ENCODE peak calls at places on chromosomes 4 and X, in eight cellular contexts. F is endothelial cell, H is NCI-H2081, T is IMR-90, R is DMS 273 treated with DMSO at 0.1 percent for 48 hours, W is amygdala, P is ELF-1, Y is AG04450. S is an unnamed sample.

GRCh38 chr4:83413676-83414075 is 41.9 kb downstream of the HELQ start:
- DNase-seq in F (no peak), H (no peak), T (peak), R (no peak), W (no peak), P (no peak), Y (no peak), S (no peak)

GRCh38 chr4:147736458-147736857 is 4.6 kb downstream of the ARHGAP10 start:
- DNase-seq in F (no peak), H (no peak), T (peak), R (no peak), W (no peak), P (no peak), Y (no peak), S (peak)

GRCh38 chrX:115533485-115533884 is 27.5 kb upstream of the PLS3 start:
- DNase-seq in F (no peak), H (no peak), T (peak), R (no peak), W (no peak), P (no peak), Y (peak), S (no peak)

GRCh38 chr4:38804654-38805295 is at the start of gene TLR1:
- DNase-seq in F (no peak), H (peak), T (peak), R (no peak), W (no peak), P (no peak), Y (no peak), S (peak)

GRCh38 chr4:149426461-149426860 is 389.2 kb downstream of the IQCM start:
- DNase-seq in F (no peak), H (no peak), T (peak), R (no peak), W (no peak), P (no peak), Y (no peak), S (no peak)

GRCh38 chr4:5152521-5152920 is 101.2 kb downstream of the STK32B start:
- DNase-seq in F (no peak), H (no peak), T (no peak), R (no peak), W (no peak), P (no peak), Y (no peak), S (no peak)

GRCh38 chr4:77349796-77350195 is 192.8 kb downstream of the CCNG2 start:
- DNase-seq in F (no peak), H (peak), T (no peak), R (no peak), W (no peak), P (no peak), Y (no peak), S (no peak)

GRCh38 chr4:38730830-38731646 is 51.8 kb downstream of the TLR10 start:
- DNase-seq in F (peak), H (peak), T (peak), R (peak), W (peak), P (peak), Y (peak), S (peak)

GRCh38 chr4:16827045-16827444 is 71.4 kb downstream of the LDB2 start:
- DNase-seq in F (no peak), H (no peak), T (no peak), R (no peak), W (no peak), P (no peak), Y (no peak), S (no peak)

GRCh38 chrX:23659339-23659738 is 8.0 kb upstream of the PRDX4 start:
- DNase-seq in F (no peak), H (no peak), T (no peak), R (no peak), W (no peak), P (peak), Y (no peak), S (no peak)

GRCh38 chr4:185657191-185657590 is 121.9 kb upstream of the PDLIM3 start:
- DNase-seq in F (no peak), H (no peak), T (no peak), R (no peak), W (peak), P (no peak), Y (no peak), S (no peak)

GRCh38 chr4:2797188-2797544 is 4.3 kb downstream of the SH3BP2 start:
- DNase-seq in F (no peak), H (no peak), T (no peak), R (no peak), W (no peak), P (no peak), Y (no peak), S (no peak)

GRCh38 chrX:69195810-69196209 is 30.6 kb upstream of the PJA1 start:
- DNase-seq in F (no peak), H (no peak), T (no peak), R (no peak), W (no peak), P (no peak), Y (no peak), S (no peak)

GRCh38 chr4:77795339-77795738 is 23.8 kb downstream of the CNOT6L start:
- DNase-seq in F (no peak), H (no peak), T (no peak), R (no peak), W (no peak), P (no peak), Y (no peak), S (no peak)

GRCh38 chrX:136200466-136200865 is 50.7 kb downstream of the MAP7D3 start:
- DNase-seq in F (no peak), H (no peak), T (peak), R (peak), W (no peak), P (no peak), Y (no peak), S (no peak)

GRCh38 chr4:134219043-134219442 is 17.5 kb upstream of the PABPC4L start:
- DNase-seq in F (no peak), H (no peak), T (no peak), R (no peak), W (no peak), P (peak), Y (no peak), S (no peak)

GRCh38 chrX:71282514-71283408 is 674 bp upstream of the NONO start:
- DNase-seq in F (peak), H (peak), T (peak), R (no peak), W (no peak), P (no peak), Y (no peak), S (peak)

GRCh38 chrX:53080628-53081580 is 1.3 kb upstream of the TSPYL2 start:
- DNase-seq in F (no peak), H (no peak), T (peak), R (no peak), W (no peak), P (no peak), Y (no peak), S (no peak)

GRCh38 chrX:105745863-105746262 is 76.5 kb upstream of the NRK start:
- DNase-seq in F (no peak), H (no peak), T (no peak), R (no peak), W (no peak), P (peak), Y (no peak), S (no peak)

GRCh38 chr4:86013623-86014022 is 346.2 kb downstream of the MAPK10 start:
- DNase-seq in F (no peak), H (no peak), T (peak), R (no peak), W (no peak), P (no peak), Y (peak), S (no peak)

GRCh38 chrX:39613508-39613921 is 484.2 kb downstream of the BCOR start:
- DNase-seq in F (peak), H (peak), T (no peak), R (no peak), W (no peak), P (peak), Y (no peak), S (no peak)

GRCh38 chr4:1398686-1399507 is 7.3 kb downstream of the NKX1-1 start:
- DNase-seq in F (no peak), H (no peak), T (no peak), R (no peak), W (no peak), P (no peak), Y (no peak), S (no peak)

GRCh38 chr4:19104176-19104575 is 1082.6 kb upstream of the LCORL start:
- DNase-seq in F (no peak), H (no peak), T (no peak), R (no peak), W (no peak), P (no peak), Y (no peak), S (no peak)

GRCh38 chrX:114272096-114272686 is 311.7 kb upstream of the HTR2C start:
- DNase-seq in F (no peak), H (no peak), T (no peak), R (no peak), W (no peak), P (no peak), Y (no peak), S (no peak)

GRCh38 chr4:139656614-139657486 is 8.8 kb upstream of the MGST2 start:
- DNase-seq in F (peak), H (peak), T (peak), R (peak), W (peak), P (peak), Y (peak), S (no peak)

GRCh38 chrX:149950681-149951080 is 12.4 kb upstream of the EOLA2 start:
- DNase-seq in F (no peak), H (no peak), T (peak), R (peak), W (no peak), P (no peak), Y (peak), S (no peak)

GRCh38 chrX:140765043-140765784 is 55.7 kb downstream of the LINC00632 start:
- DNase-seq in F (peak), H (no peak), T (peak), R (no peak), W (no peak), P (peak), Y (peak), S (no peak)

GRCh38 chr4:123046096-123046495 is 123.7 kb upstream of the NUDT6 start:
- DNase-seq in F (no peak), H (no peak), T (no peak), R (no peak), W (no peak), P (no peak), Y (no peak), S (no peak)

GRCh38 chrX:53263597-53264094 is 17.7 kb downstream of the IQSEC2 start:
- DNase-seq in F (no peak), H (no peak), T (peak), R (no peak), W (no peak), P (no peak), Y (no peak), S (no peak)

GRCh38 chrX:129540725-129541184 is 696 bp downstream of the OCRL start:
- DNase-seq in F (peak), H (no peak), T (no peak), R (no peak), W (no peak), P (peak), Y (no peak), S (no peak)

GRCh38 chrX:13816899-13817298 is at the start of gene GPM6B:
- DNase-seq in F (no peak), H (no peak), T (no peak), R (no peak), W (peak), P (no peak), Y (no peak), S (no peak)

GRCh38 chrX:1031521-1032430 is 180.7 kb downstream of the CRLF2 start:
- DNase-seq in F (no peak), H (no peak), T (no peak), R (no peak), W (no peak), P (no peak), Y (no peak), S (no peak)

GRCh38 chr4:183599690-183600089 is 59.3 kb downstream of the RWDD4 start:
- DNase-seq in F (no peak), H (no peak), T (no peak), R (no peak), W (no peak), P (no peak), Y (no peak), S (peak)

GRCh38 chr4:105555409-105555808 is 3.0 kb downstream of the ARHGEF38 start:
- DNase-seq in F (no peak), H (no peak), T (no peak), R (no peak), W (no peak), P (peak), Y (no peak), S (no peak)

GRCh38 chrX:131734621-131735020 is 190.7 kb downstream of the OR13H1 start:
- DNase-seq in F (no peak), H (peak), T (peak), R (no peak), W (peak), P (no peak), Y (no peak), S (no peak)

GRCh38 chrX:71228063-71228642 is 5.1 kb downstream of the GJB1 start:
- DNase-seq in F (no peak), H (no peak), T (no peak), R (no peak), W (no peak), P (no peak), Y (no peak), S (no peak)

GRCh38 chrX:10471426-10471825 is 149.0 kb downstream of the MID1 start:
- DNase-seq in F (no peak), H (no peak), T (no peak), R (no peak), W (no peak), P (no peak), Y (no peak), S (no peak)

S was measured in epithelial cell of proximal tubule.